ENCODE peak calls at places on chromosomes 7 and 10, in seven cellular contexts. D is GM12878, C is A549, T is IMR-90, U is K562, R is SK-N-SH, M is HepG2. I is an unnamed sample.

GRCh38 chr7:153286763-153287162 is 527.2 kb downstream of the ACTR3B start:
- DNase-seq in M (peak), T (no peak), U (no peak), R (no peak), C (peak), D (no peak), I (no peak)

GRCh38 chr7:5773661-5774086 is 7.8 kb downstream of the RNF216 start:
- DNase-seq in M (peak), C (peak), U (peak), D (no peak), R (no peak), T (peak), I (peak)

GRCh38 chr7:136009488-136010079 is 32.4 kb upstream of the MTPN start:
- DNase-seq in U (peak), R (peak), D (no peak), C (peak), M (peak), T (peak), I (no peak)

GRCh38 chr7:86814980-86815379 is 171.3 kb downstream of the GRM3 start:
- DNase-seq in M (peak), R (peak), U (peak), T (no peak), D (no peak), C (peak), I (peak)

GRCh38 chr7:35716038-35716803 is 21.3 kb upstream of the HERPUD2 start:
- DNase-seq in M (no peak), C (no peak), U (no peak), R (peak), T (peak), D (no peak), I (no peak)

GRCh38 chr7:46607176-46607575 is 686.1 kb upstream of the IGFBP3 start:
- DNase-seq in U (no peak), T (no peak), C (no peak), M (no peak), R (no peak), D (no peak), I (no peak)

GRCh38 chr10:70498970-70499828 is 20.6 kb downstream of the PALD1 start:
- DNase-seq in D (no peak), M (no peak), R (no peak), T (no peak), C (no peak), U (no peak), I (no peak)

GRCh38 chr7:125555921-125556320 is 626.3 kb upstream of the POT1 start:
- DNase-seq in U (no peak), M (no peak), T (no peak), D (no peak), R (no peak), C (no peak), I (no peak)

GRCh38 chr7:3092468-3092867 is 48.8 kb upstream of the CARD11 start:
- DNase-seq in D (peak), T (peak), C (no peak), R (no peak), M (no peak), U (no peak), I (no peak)

GRCh38 chr10:22246680-22247391 is 29.0 kb upstream of the EBLN1 start:
- DNase-seq in D (no peak), M (peak), U (no peak), T (peak), C (peak), R (no peak), I (no peak)

GRCh38 chr10:17951868-17952371 is at the start of gene SLC39A12:
- DNase-seq in M (no peak), U (no peak), T (peak), R (no peak), C (no peak), D (no peak), I (no peak)

GRCh38 chr7:95209276-95209675 is 115.1 kb downstream of the PON1 start:
- DNase-seq in U (no peak), R (no peak), M (no peak), C (no peak), T (no peak), D (no peak), I (no peak)

GRCh38 chr10:86613096-86613495 is 41.3 kb upstream of the OPN4 start:
- DNase-seq in R (no peak), U (no peak), C (no peak), T (no peak), D (no peak), M (no peak), I (peak)
- TF ChIP-seq RFX5 in R (no peak), U (no peak), C (no peak), T (no peak), D (no peak), M (no peak), I (no peak)

GRCh38 chr7:103857435-103857834 is 132.0 kb downstream of the RELN start:
- DNase-seq in C (peak), D (no peak), T (no peak), R (peak), M (no peak), U (no peak), I (peak)
- TF ChIP-seq RFX5 in C (no peak), D (no peak), T (no peak), R (no peak), M (no peak), U (no peak), I (no peak)

GRCh38 chr7:27129729-27130539 is 623 bp downstream of the HOXA4 start:
- DNase-seq in U (no peak), C (no peak), R (no peak), D (no peak), M (peak), T (no peak), I (no peak)
- TF ChIP-seq RFX5 in U (no peak), C (no peak), R (no peak), D (no peak), M (no peak), T (no peak), I (no peak)

GRCh38 chr7:8922726-8923125 is 489.3 kb downstream of the NXPH1 start:
- DNase-seq in R (no peak), C (no peak), U (no peak), M (no peak), D (no peak), T (no peak), I (no peak)

GRCh38 chr7:8923164-8923806 is 489.9 kb downstream of the NXPH1 start:
- DNase-seq in C (no peak), D (no peak), R (no peak), U (no peak), M (no peak), T (no peak), I (no peak)
- TF ChIP-seq RFX5 in C (no peak), D (no peak), R (no peak), U (no peak), M (no peak), T (no peak), I (no peak)

GRCh38 chr7:100211342-100211780 is 8.4 kb upstream of the PVRIG start:
- DNase-seq in R (no peak), C (no peak), T (no peak), M (no peak), U (no peak), D (peak), I (no peak)
- TF ChIP-seq RFX5 in R (no peak), C (no peak), T (no peak), M (no peak), U (no peak), D (no peak), I (no peak)

GRCh38 chr7:157614457-157615020 is 277.7 kb downstream of the DNAJB6 start:
- DNase-seq in R (no peak), M (no peak), C (no peak), T (no peak), U (no peak), D (no peak), I (no peak)

GRCh38 chr7:157612009-157612663 is 275.3 kb downstream of the DNAJB6 start:
- DNase-seq in T (no peak), D (no peak), U (no peak), C (no peak), M (no peak), R (no peak), I (no peak)

GRCh38 chr7:157613575-157614322 is 276.9 kb downstream of the DNAJB6 start:
- DNase-seq in U (no peak), R (no peak), T (no peak), C (no peak), D (no peak), M (no peak), I (no peak)

GRCh38 chr7:157611341-157611740 is 274.5 kb downstream of the DNAJB6 start:
- DNase-seq in R (no peak), D (no peak), T (no peak), M (no peak), U (no peak), C (no peak), I (no peak)

GRCh38 chr7:157612664-157613561 is 276.1 kb downstream of the DNAJB6 start:
- DNase-seq in T (no peak), M (no peak), D (no peak), R (no peak), U (no peak), C (no peak), I (peak)
- TF ChIP-seq RFX5 in T (no peak), M (no peak), D (no peak), R (no peak), U (no peak), C (no peak), I (no peak)

I was measured in H1.